ENCODE peak calls at places on chromosomes 2 and 18, in seven cellular contexts. D is heart left ventricle, J is NB4, X is testis, Z is neural progenitor cell, C is left lung, U is A549. L is an unnamed sample.

GRCh38 chr18:74573053-74573452 is 24.6 kb upstream of the ZNF407 start:
- DNase-seq in D (no peak), J (no peak), X (no peak), Z (no peak), C (no peak), U (no peak), L (no peak)

GRCh38 chr2:133812826-133813617 is 244.8 kb upstream of the NCKAP5 start:
- DNase-seq in D (no peak), J (no peak), X (no peak), Z (no peak), C (no peak), U (peak), L (no peak)

GRCh38 chr2:234858790-234859329 is 93.0 kb upstream of the SH3BP4 start:
- DNase-seq in D (no peak), J (no peak), X (no peak), Z (no peak), C (no peak), U (no peak), L (no peak)

GRCh38 chr18:53408271-53408670 is 816.2 kb downstream of the MBD2 start:
- DNase-seq in D (no peak), J (peak), X (no peak), Z (no peak), C (no peak), U (no peak), L (no peak)

GRCh38 chr2:235270951-235271350 is 222.9 kb upstream of the AGAP1 start:
- DNase-seq in D (no peak), J (peak), X (no peak), Z (no peak), C (no peak), U (no peak), L (no peak)

GRCh38 chr18:50080932-50081560 is 113.9 kb downstream of the MYO5B start:
- DNase-seq in D (no peak), J (no peak), X (no peak), Z (no peak), C (no peak), U (no peak), L (no peak)

GRCh38 chr2:37357053-37357452 is 12.6 kb downstream of the QPCT start:
- DNase-seq in D (no peak), J (no peak), X (no peak), Z (no peak), C (no peak), U (no peak), L (no peak)

GRCh38 chr2:61117534-61117933 is 44.5 kb upstream of the C2orf74 start:
- DNase-seq in D (no peak), J (no peak), X (no peak), Z (no peak), C (no peak), U (no peak), L (no peak)

GRCh38 chr2:221563601-221564000 is 8.5 kb downstream of the EPHA4 start:
- DNase-seq in D (no peak), J (no peak), X (no peak), Z (no peak), C (no peak), U (no peak), L (no peak)

GRCh38 chr2:108988076-108988795 is 784 bp downstream of the EDAR start:
- DNase-seq in D (no peak), J (no peak), X (no peak), Z (no peak), C (no peak), U (no peak), L (no peak)

GRCh38 chr2:169693344-169693743 is 861 bp downstream of the CFAP210 start:
- DNase-seq in D (no peak), J (peak), X (no peak), Z (no peak), C (no peak), U (peak), L (no peak)

GRCh38 chr18:12880532-12880892 is 3.5 kb downstream of the PTPN2 start:
- DNase-seq in D (no peak), J (peak), X (no peak), Z (no peak), C (no peak), U (no peak), L (no peak)

GRCh38 chr18:22439447-22439846 is 21.7 kb upstream of the CTAGE1 start:
- DNase-seq in D (no peak), J (no peak), X (no peak), Z (no peak), C (no peak), U (no peak), L (no peak)

GRCh38 chr2:241065355-241065803 is 36.7 kb downstream of the MTERF4 start:
- DNase-seq in D (no peak), J (no peak), X (peak), Z (no peak), C (peak), U (no peak), L (peak)

GRCh38 chr2:48417843-48418838 is 111.8 kb upstream of the STON1 start:
- DNase-seq in D (no peak), J (no peak), X (no peak), Z (no peak), C (no peak), U (no peak), L (no peak)

GRCh38 chr2:99602475-99602874 is 112.7 kb upstream of the REV1 start:
- DNase-seq in D (no peak), J (no peak), X (no peak), Z (no peak), C (no peak), U (no peak), L (no peak)

GRCh38 chr2:100278501-100278900 is 43.8 kb downstream of the LONRF2 start:
- DNase-seq in D (no peak), J (no peak), X (no peak), Z (no peak), C (no peak), U (no peak), L (no peak)

GRCh38 chr2:177021686-177022085 is 190.9 kb upstream of the HNRNPA3 start:
- DNase-seq in D (no peak), J (no peak), X (no peak), Z (no peak), C (no peak), U (no peak), L (no peak)

GRCh38 chr2:222336931-222337330 is 38.1 kb upstream of the PAX3 start:
- DNase-seq in D (no peak), J (no peak), X (no peak), Z (no peak), C (no peak), U (no peak), L (no peak)

GRCh38 chr2:158723921-158724802 is 71.0 kb upstream of the DAPL1 start:
- DNase-seq in D (no peak), J (peak), X (no peak), Z (peak), C (no peak), U (peak), L (no peak)

GRCh38 chr18:12092398-12093229 is 1.0 kb upstream of the ANKRD62 start:
- DNase-seq in D (peak), J (peak), X (no peak), Z (peak), C (peak), U (peak), L (no peak)

GRCh38 chr2:142189506-142189905 is 58.7 kb upstream of the LRP1B start:
- DNase-seq in D (no peak), J (no peak), X (no peak), Z (no peak), C (no peak), U (no peak), L (no peak)

GRCh38 chr18:24118750-24119577 is 19.9 kb upstream of the CABYR start:
- DNase-seq in D (peak), J (peak), X (peak), Z (peak), C (no peak), U (peak), L (no peak)

GRCh38 chr2:71243548-71244301 is 16.8 kb upstream of the PAIP2B start:
- DNase-seq in D (peak), J (no peak), X (no peak), Z (no peak), C (no peak), U (no peak), L (no peak)

GRCh38 chr2:167048829-167049228 is 160.5 kb downstream of the XIRP2 start:
- DNase-seq in D (no peak), J (no peak), X (no peak), Z (peak), C (no peak), U (no peak), L (no peak)

GRCh38 chr2:216563646-216564045 is 65.0 kb downstream of the RPL37A start:
- DNase-seq in D (no peak), J (no peak), X (no peak), Z (no peak), C (no peak), U (no peak), L (no peak)

GRCh38 chr18:11407900-11408299 is 201.5 kb upstream of the SLC35G4 start:
- DNase-seq in D (no peak), J (no peak), X (no peak), Z (no peak), C (no peak), U (no peak), L (no peak)

GRCh38 chr2:128782411-128783192 is 463.9 kb upstream of the HS6ST1 start:
- DNase-seq in D (no peak), J (no peak), X (no peak), Z (no peak), C (peak), U (no peak), L (peak)

GRCh38 chr2:71250945-71251344 is 24.0 kb upstream of the PAIP2B start:
- DNase-seq in D (no peak), J (no peak), X (no peak), Z (no peak), C (no peak), U (no peak), L (no peak)

GRCh38 chr18:79530821-79531220 is 135.1 kb downstream of the NFATC1 start:
- DNase-seq in D (peak), J (no peak), X (no peak), Z (no peak), C (no peak), U (no peak), L (no peak)

GRCh38 chr18:49321800-49322461 is 138.5 kb downstream of the DYM start:
- DNase-seq in D (no peak), J (no peak), X (no peak), Z (no peak), C (no peak), U (no peak), L (no peak)

GRCh38 chr2:153866595-153866994 is 5.1 kb upstream of the GALNT13 start:
- DNase-seq in D (no peak), J (no peak), X (no peak), Z (no peak), C (no peak), U (no peak), L (no peak)

GRCh38 chr2:153872311-153873061 is 764 bp downstream of the GALNT13 start:
- DNase-seq in D (no peak), J (no peak), X (no peak), Z (peak), C (peak), U (peak), L (no peak)

GRCh38 chr2:153873062-153874048 is 1.6 kb downstream of the GALNT13 start:
- DNase-seq in D (no peak), J (no peak), X (no peak), Z (peak), C (peak), U (peak), L (no peak)

GRCh38 chr2:153871231-153872221 is at the start of gene GALNT13:
- DNase-seq in D (peak), J (no peak), X (peak), Z (peak), C (peak), U (peak), L (no peak)

DNA sequence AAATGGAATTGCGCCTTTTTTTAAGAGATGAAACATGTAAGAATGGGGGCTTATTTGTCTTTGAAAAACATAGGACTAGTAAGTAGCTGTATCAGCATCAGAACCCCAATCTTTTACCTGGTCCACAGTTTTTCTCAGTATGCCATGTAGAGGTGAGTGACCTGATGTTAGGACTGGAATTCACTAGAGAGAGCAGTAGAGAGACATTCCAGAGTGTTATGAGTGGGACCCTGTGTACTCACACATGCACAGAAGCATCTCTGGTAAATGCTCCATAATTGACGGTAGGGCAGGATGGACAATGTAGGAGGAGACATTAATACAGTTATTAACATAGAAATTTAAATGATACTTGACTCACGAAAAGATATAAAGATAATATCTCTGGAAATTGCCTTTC is 1.4 kb upstream of the GALNT13 start:
- DNase-seq in D (no peak), J (no peak), X (no peak), Z (peak), C (no peak), U (peak), L (no peak)
- TF ChIP-seq CTCF in D (no peak), J (no peak), X (no peak), Z (peak), C (no peak), U (peak), L (peak)

DNA sequence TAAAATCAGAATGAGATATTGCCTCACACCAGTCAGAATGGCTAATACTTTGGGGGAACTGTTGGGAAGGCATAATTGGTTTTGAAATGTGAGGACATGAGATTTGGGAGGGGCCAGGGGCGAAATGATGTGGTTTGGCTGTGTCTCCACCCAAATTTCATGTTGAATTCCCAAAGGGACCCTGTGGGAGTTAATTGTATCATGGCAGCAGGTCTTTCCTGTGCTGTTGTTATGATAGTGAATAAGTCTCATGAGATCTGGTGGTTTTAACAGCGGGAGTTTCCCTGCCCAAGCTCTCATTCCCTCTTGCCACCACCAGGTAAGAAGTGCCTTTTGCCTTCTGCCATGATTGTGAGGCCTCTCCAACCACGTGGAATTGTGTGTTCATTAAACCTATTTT is 59.6 kb downstream of the CSRNP3 start:
- DNase-seq in D (no peak), J (peak), X (no peak), Z (no peak), C (no peak), U (no peak), L (no peak)
- TF ChIP-seq CTCF in D (no peak), J (no peak), X (no peak), Z (no peak), C (no peak), U (no peak), L (no peak)

GRCh38 chr18:903703-904102 is 968 bp upstream of the ADCYAP1 start:
- DNase-seq in D (peak), J (peak), X (peak), Z (peak), C (peak), U (peak), L (no peak)

GRCh38 chr18:905307-905947 is 756 bp downstream of the ADCYAP1 start:
- DNase-seq in D (no peak), J (no peak), X (no peak), Z (peak), C (peak), U (no peak), L (no peak)

GRCh38 chr18:902179-902718 is 2.4 kb upstream of the ADCYAP1 start:
- DNase-seq in D (no peak), J (peak), X (no peak), Z (peak), C (no peak), U (no peak), L (no peak)

GRCh38 chr18:905948-906415 is 1.3 kb downstream of the ADCYAP1 start:
- DNase-seq in D (no peak), J (no peak), X (no peak), Z (peak), C (peak), U (no peak), L (no peak)

GRCh38 chr18:904135-905090 is at the start of gene ADCYAP1:
- DNase-seq in D (no peak), J (no peak), X (peak), Z (peak), C (peak), U (peak), L (no peak)
- TF ChIP-seq CTCF in D (no peak), J (no peak), X (no peak), Z (peak), C (no peak), U (no peak), L (no peak)

GRCh38 chr2:64624108-64624610 is 29.6 kb downstream of the SERTAD2 start:
- DNase-seq in D (no peak), J (no peak), X (no peak), Z (no peak), C (peak), U (no peak), L (peak)

GRCh38 chr2:64623232-64623879 is 30.4 kb downstream of the SERTAD2 start:
- DNase-seq in D (no peak), J (no peak), X (no peak), Z (no peak), C (peak), U (no peak), L (no peak)

GRCh38 chr2:64624862-64625261 is 28.9 kb downstream of the SERTAD2 start:
- DNase-seq in D (no peak), J (no peak), X (no peak), Z (no peak), C (no peak), U (no peak), L (peak)

GRCh38 chr2:64620661-64621060 is 33.1 kb downstream of the SERTAD2 start:
- DNase-seq in D (no peak), J (no peak), X (no peak), Z (no peak), C (no peak), U (no peak), L (no peak)

DNA sequence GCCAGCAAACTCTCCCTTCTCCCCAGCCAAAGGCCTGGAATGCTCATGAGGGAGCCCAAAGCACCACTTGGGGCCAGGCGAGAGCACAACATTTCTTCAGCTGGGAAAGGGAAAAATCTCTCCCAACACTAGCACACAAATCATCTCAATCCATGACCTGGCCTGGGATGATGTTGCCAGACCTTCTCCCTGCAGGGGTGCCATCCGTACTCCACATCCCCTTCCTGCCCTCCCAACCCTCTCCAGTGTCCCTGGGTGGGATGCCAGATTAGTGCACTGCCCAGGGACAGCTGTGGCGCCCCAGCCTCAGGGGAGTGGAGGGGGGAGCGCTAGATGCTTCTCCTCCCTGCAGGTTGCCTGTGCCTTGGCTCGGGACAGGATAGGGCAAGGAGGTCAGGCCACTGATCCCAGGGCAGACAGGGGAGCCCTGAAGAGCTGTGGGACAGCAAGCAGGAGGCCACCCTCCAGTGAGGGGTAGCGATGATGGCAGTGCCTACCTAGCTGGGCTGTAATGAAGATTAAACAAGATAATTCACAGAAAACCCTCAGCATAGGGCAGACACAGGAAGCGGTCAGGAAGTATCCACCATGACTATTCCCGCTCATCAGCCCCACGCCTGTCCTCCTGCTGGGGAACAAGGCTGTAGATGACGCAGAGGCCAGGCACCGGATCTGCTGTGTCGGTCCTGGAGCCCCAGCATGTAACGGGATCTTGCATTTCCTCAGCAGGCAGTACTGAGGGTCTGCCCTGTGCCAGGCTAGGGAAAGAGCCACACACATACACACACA is 31.1 kb downstream of the SERTAD2 start:
- DNase-seq in D (no peak), J (no peak), X (peak), Z (peak), C (peak), U (no peak), L (no peak)
- TF ChIP-seq CTCF in D (no peak), J (no peak), X (no peak), Z (peak), C (no peak), U (no peak), L (peak)

DNA sequence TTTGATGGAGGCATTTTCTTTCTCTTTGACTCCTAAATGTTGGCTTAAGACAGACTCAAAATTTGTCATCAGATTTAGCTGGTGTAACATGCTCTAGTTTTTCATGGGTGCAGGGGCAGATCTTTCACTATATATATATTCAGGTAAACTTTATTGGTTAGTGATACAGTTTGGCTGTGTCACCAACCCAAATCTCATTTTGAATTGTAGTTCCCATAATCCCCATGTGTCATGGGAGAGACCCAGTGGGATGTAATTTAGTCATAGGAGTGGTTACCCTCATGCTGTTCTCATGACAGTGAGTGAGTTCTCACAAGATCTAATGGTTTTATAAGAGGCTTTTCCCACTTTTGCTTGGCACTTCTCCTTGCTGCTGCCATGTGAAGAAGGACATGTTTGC is 18.6 kb upstream of the GLS start:
- DNase-seq in D (no peak), J (no peak), X (no peak), Z (no peak), C (no peak), U (no peak), L (no peak)
- TF ChIP-seq CTCF in D (no peak), J (no peak), X (no peak), Z (no peak), C (no peak), U (no peak), L (no peak)

GRCh38 chr2:238263204-238264071 is 23.6 kb upstream of the HES6 start:
- DNase-seq in D (peak), J (peak), X (peak), Z (peak), C (peak), U (peak), L (peak)
- TF ChIP-seq CTCF in D (peak), J (peak), X (peak), Z (peak), C (peak), U (peak), L (peak)

L was measured in osteocyte.